ENCODE peak calls at places on chromosomes 5 and 9, in eight cellular contexts. Z, U, L, Y, R, Q, S and G are unnamed samples.

GRCh38 chr5:83253731-83254130 is 176.4 kb downstream of the XRCC4 start:
- DNase-seq in Z (no peak), U (no peak), L (no peak), Y (peak), R (no peak), Q (no peak), S (no peak), G (no peak)

GRCh38 chr5:127492854-127493738 is 24.3 kb upstream of the PRRC1 start:
- DNase-seq in Z (no peak), U (no peak), L (peak), Y (no peak), R (peak), Q (no peak), S (no peak), G (no peak)

GRCh38 chr5:151741678-151742423 is 16.6 kb downstream of the ATOX1 start:
- DNase-seq in Z (no peak), U (peak), L (no peak), Y (no peak), R (peak), Q (no peak), S (no peak), G (no peak)

GRCh38 chr5:158654415-158654814 is 445.3 kb downstream of the EBF1 start:
- DNase-seq in Z (no peak), U (no peak), L (no peak), Y (no peak), R (no peak), Q (no peak), S (no peak), G (no peak)

GRCh38 chr5:103883143-103883542 is 320.6 kb upstream of the NUDT12 start:
- DNase-seq in Z (no peak), U (no peak), L (no peak), Y (no peak), R (no peak), Q (no peak), S (no peak), G (no peak)

GRCh38 chr5:80159133-80159815 is 96.6 kb downstream of the SERINC5 start:
- DNase-seq in Z (no peak), U (no peak), L (no peak), Y (no peak), R (no peak), Q (no peak), S (no peak), G (no peak)

GRCh38 chr9:127509955-127510299 is 58.6 kb downstream of the LRSAM1 start:
- DNase-seq in Z (no peak), U (no peak), L (no peak), Y (no peak), R (no peak), Q (no peak), S (no peak), G (no peak)

GRCh38 chr5:13566903-13567339 is 377.6 kb downstream of the DNAH5 start:
- DNase-seq in Z (no peak), U (peak), L (no peak), Y (no peak), R (peak), Q (no peak), S (no peak), G (peak)

GRCh38 chr9:81592890-81593271 is 96.5 kb downstream of the TLE1 start:
- DNase-seq in Z (no peak), U (no peak), L (no peak), Y (no peak), R (no peak), Q (no peak), S (no peak), G (peak)

GRCh38 chr5:10563940-10564837 is at the start of gene ANKRD33B:
- DNase-seq in Z (peak), U (peak), L (peak), Y (no peak), R (peak), Q (peak), S (peak), G (peak)

GRCh38 chr5:139660916-139661814 is 13.0 kb downstream of the CXXC5 start:
- DNase-seq in Z (no peak), U (peak), L (no peak), Y (no peak), R (peak), Q (no peak), S (peak), G (peak)

GRCh38 chr5:53303105-53303504 is 177.3 kb upstream of the FST start:
- DNase-seq in Z (no peak), U (no peak), L (no peak), Y (no peak), R (peak), Q (no peak), S (no peak), G (no peak)

GRCh38 chr5:95808686-95809413 is 13.7 kb downstream of the GLRX start:
- DNase-seq in Z (peak), U (no peak), L (no peak), Y (no peak), R (peak), Q (peak), S (peak), G (peak)

GRCh38 chr9:82934949-82935348 is 128.0 kb downstream of the RASEF start:
- DNase-seq in Z (no peak), U (peak), L (no peak), Y (no peak), R (peak), Q (no peak), S (no peak), G (no peak)

GRCh38 chr9:105539452-105539851 is 18.5 kb upstream of the FKTN start:
- DNase-seq in Z (no peak), U (peak), L (no peak), Y (no peak), R (no peak), Q (no peak), S (no peak), G (no peak)

GRCh38 chr5:140261403-140262171 is 41.3 kb downstream of the PFDN1 start:
- DNase-seq in Z (no peak), U (peak), L (peak), Y (peak), R (peak), Q (no peak), S (peak), G (peak)

GRCh38 chr9:36154213-36154952 is 14.8 kb upstream of the CCIN start:
- DNase-seq in Z (no peak), U (no peak), L (no peak), Y (peak), R (peak), Q (no peak), S (peak), G (no peak)

GRCh38 chr9:109132473-109133095 is 12.8 kb upstream of the TMEM245 start:
- DNase-seq in Z (no peak), U (no peak), L (no peak), Y (no peak), R (no peak), Q (no peak), S (no peak), G (no peak)

GRCh38 chr5:178671745-178672144 is 44.9 kb upstream of the CLK4 start:
- DNase-seq in Z (no peak), U (no peak), L (no peak), Y (no peak), R (no peak), Q (no peak), S (no peak), G (no peak)

GRCh38 chr5:113846941-113847340 is 333.4 kb downstream of the YTHDC2 start:
- DNase-seq in Z (no peak), U (no peak), L (peak), Y (no peak), R (no peak), Q (no peak), S (no peak), G (no peak)

GRCh38 chr5:54515634-54516033 is 1.9 kb upstream of the SNX18 start:
- DNase-seq in Z (no peak), U (no peak), L (no peak), Y (no peak), R (no peak), Q (no peak), S (no peak), G (no peak)

GRCh38 chr5:117359895-117360294 is 785.3 kb upstream of the SEMA6A start:
- DNase-seq in Z (no peak), U (no peak), L (no peak), Y (no peak), R (no peak), Q (no peak), S (no peak), G (no peak)

GRCh38 chr9:113299800-113300292 is 3.3 kb downstream of the RNF183 start:
- DNase-seq in Z (no peak), U (peak), L (no peak), Y (no peak), R (peak), Q (no peak), S (no peak), G (peak)

GRCh38 chr9:16552252-16552651 is 318.2 kb downstream of the BNC2 start:
- DNase-seq in Z (no peak), U (no peak), L (no peak), Y (no peak), R (no peak), Q (no peak), S (no peak), G (no peak)

GRCh38 chr5:132829742-132830435 is 558 bp downstream of the SHROOM1 start:
- DNase-seq in Z (peak), U (peak), L (peak), Y (peak), R (peak), Q (peak), S (peak), G (peak)

GRCh38 chr5:109455598-109456096 is 45.9 kb upstream of the PJA2 start:
- DNase-seq in Z (peak), U (peak), L (no peak), Y (no peak), R (peak), Q (no peak), S (no peak), G (no peak)

GRCh38 chr9:136119259-136120118 is 814 bp upstream of the TMEM250 start:
- DNase-seq in Z (no peak), U (peak), L (no peak), Y (no peak), R (peak), Q (no peak), S (no peak), G (peak)

GRCh38 chr9:113520109-113520642 is 56.6 kb downstream of the RGS3 start:
- DNase-seq in Z (no peak), U (peak), L (no peak), Y (no peak), R (no peak), Q (no peak), S (no peak), G (no peak)

GRCh38 chr5:124908603-124909451 is 162.4 kb upstream of the ZNF608 start:
- DNase-seq in Z (no peak), U (no peak), L (peak), Y (no peak), R (peak), Q (no peak), S (no peak), G (no peak)